ENCODE peak calls at places on chromosomes 3 and 15, in ten cellular contexts. X is brain microvascular endothelial cell; U is activated gamma-delta T cell treated with Interleukin-2 at 50 U/mL for 16 hours; A is body of pancreas; Q is stimulated activated CD4-positive, alpha-beta T cell treated with anti-CD3 and anti-CD28 coated beads, Interleukin-4, amount 100 ng/mL, for 48 hours; B is activated T-helper 9 cell treated with anti-CD3 and anti-CD28 coated beads, Interleukin-2, amount 50 U/mL, for 16 hours; N is naive B cell; W is HFF-Myc; E is astrocyte of the spinal cord; P is islet precursor cell. L is an unnamed sample.

GRCh38 chr3:46984591-46985459 is 5.4 kb downstream of the NBEAL2 start:
- DNase-seq in W (no peak), X (no peak), N (no peak), Q (no peak), E (no peak), U (no peak), B (no peak), P (no peak), A (no peak), L (no peak)

GRCh38 chr15:74396445-74397238 is 29.2 kb upstream of the CYP11A1 start:
- DNase-seq in A (no peak), N (peak), X (peak), P (peak), W (no peak), U (peak), B (no peak), E (peak), Q (peak), L (peak)

GRCh38 chr3:13030649-13031048 is 42.6 kb downstream of the IQSEC1 start:
- DNase-seq in U (no peak), E (no peak), B (no peak), X (no peak), A (no peak), Q (no peak), W (no peak), P (no peak), N (no peak), L (no peak)

GRCh38 chr3:10702961-10703740 is 112.9 kb upstream of the SLC6A11 start:
- DNase-seq in W (no peak), Q (peak), X (no peak), E (no peak), N (no peak), A (no peak), P (peak), U (no peak), B (no peak), L (no peak)

GRCh38 chr3:114452176-114452744 is 158.4 kb downstream of the TIGIT start:
- DNase-seq in N (no peak), X (no peak), B (no peak), W (no peak), P (no peak), Q (no peak), U (no peak), A (no peak), E (peak), L (peak)

GRCh38 chr15:76904461-76905012 is 603 bp downstream of the SCAPER start:
- DNase-seq in A (peak), W (no peak), P (peak), Q (peak), N (peak), E (peak), B (no peak), X (no peak), U (peak), L (peak)

GRCh38 chr3:124558898-124559649 is 171.2 kb upstream of the UMPS start:
- DNase-seq in N (no peak), E (peak), A (peak), U (no peak), X (peak), P (peak), W (peak), Q (no peak), B (no peak), L (peak)

GRCh38 chr3:143974877-143975238 is 3.2 kb downstream of the DIPK2A start:
- DNase-seq in P (no peak), U (no peak), B (no peak), W (no peak), X (no peak), E (peak), N (no peak), A (no peak), Q (no peak), L (no peak)

GRCh38 chr3:188217011-188217463 is 63.1 kb downstream of the LPP start:
- DNase-seq in U (no peak), A (no peak), P (no peak), W (no peak), E (no peak), B (no peak), N (no peak), X (no peak), Q (no peak), L (no peak)